ENCODE peak calls at places on chromosome 13, in six cellular contexts. K is colonic mucosa; Y is heart right ventricle; W is CD4-positive, alpha-beta T cell; X is mammary epithelial cell; Q is right cardiac atrium. O is an unnamed sample.

GRCh38 chr13:81658598-81659370 is 1317.9 kb upstream of the SPRY2 start:
- DNase-seq in Q (no peak), W (no peak), X (no peak), Y (no peak), K (no peak), O (no peak)

GRCh38 chr13:24033527-24034302 is 126.8 kb upstream of the SPATA13 start:
- DNase-seq in W (no peak), X (no peak), K (no peak), Q (no peak), Y (no peak), O (no peak)

GRCh38 chr13:100513987-100514670 is 74.5 kb downstream of the GGACT start:
- DNase-seq in Q (no peak), X (no peak), W (no peak), K (no peak), Y (no peak), O (no peak)

GRCh38 chr13:72983085-72983768 is 75.6 kb upstream of the KLF5 start:
- DNase-seq in X (peak), K (peak), Q (no peak), Y (no peak), W (no peak), O (no peak)

GRCh38 chr13:21767032-21767431 is 96.2 kb downstream of the FGF9 start:
- DNase-seq in X (no peak), Y (no peak), K (no peak), W (no peak), Q (no peak), O (no peak)

GRCh38 chr13:26618726-26619125 is 61.2 kb downstream of the WASF3 start:
- DNase-seq in W (no peak), Y (no peak), K (no peak), Q (no peak), X (no peak), O (no peak)

GRCh38 chr13:39777527-39778061 is 122.1 kb downstream of the COG6 start:
- DNase-seq in Y (no peak), W (no peak), Q (no peak), K (no peak), X (peak), O (peak)

GRCh38 chr13:73522937-73523336 is 464.1 kb downstream of the KLF5 start:
- DNase-seq in X (no peak), Q (no peak), K (no peak), W (no peak), Y (no peak), O (no peak)

GRCh38 chr13:91123456-91124127 is 223.9 kb upstream of the MIR17HG start:
- DNase-seq in Q (no peak), K (no peak), Y (no peak), X (no peak), W (no peak), O (no peak)

GRCh38 chr13:25973576-25973975 is 78.2 kb downstream of the SHISA2 start:
- DNase-seq in K (no peak), X (no peak), Q (no peak), Y (no peak), W (no peak), O (no peak)

GRCh38 chr13:93305886-93306285 is 79.3 kb downstream of the GPC6 start:
- DNase-seq in Q (no peak), K (no peak), Y (no peak), X (no peak), W (no peak), O (no peak)

GRCh38 chr13:110989331-110989730 is 74.5 kb upstream of the ANKRD10 start:
- DNase-seq in K (no peak), W (no peak), Q (no peak), Y (no peak), X (no peak), O (no peak)

GRCh38 chr13:27920677-27921420 is 1.0 kb downstream of the PDX1 start:
- DNase-seq in W (no peak), K (no peak), Y (no peak), X (peak), Q (peak), O (no peak)

GRCh38 chr13:111359237-111359915 is 38.9 kb downstream of the TEX29 start:
- DNase-seq in K (no peak), X (no peak), Q (no peak), W (no peak), Y (no peak), O (no peak)

GRCh38 chr13:80585531-80585930 is 244.6 kb upstream of the SPRY2 start:
- DNase-seq in X (no peak), Q (no peak), Y (no peak), W (no peak), K (no peak), O (no peak)

GRCh38 chr13:43269037-43269476 is 245.7 kb downstream of the DNAJC15 start:
- DNase-seq in Q (no peak), K (peak), W (no peak), X (peak), Y (no peak), O (peak)
- H3K27ac ChIP-seq in Q (no peak), K (peak), W (no peak), X (peak), Y (peak), O (peak)

GRCh38 chr13:49630580-49630979 is 2.3 kb downstream of the ARL11 start:
- DNase-seq in Y (no peak), Q (no peak), W (no peak), K (no peak), X (no peak), O (no peak)
- H3K27ac ChIP-seq in Y (no peak), Q (no peak), W (no peak), K (no peak), X (no peak), O (no peak)

DNA sequence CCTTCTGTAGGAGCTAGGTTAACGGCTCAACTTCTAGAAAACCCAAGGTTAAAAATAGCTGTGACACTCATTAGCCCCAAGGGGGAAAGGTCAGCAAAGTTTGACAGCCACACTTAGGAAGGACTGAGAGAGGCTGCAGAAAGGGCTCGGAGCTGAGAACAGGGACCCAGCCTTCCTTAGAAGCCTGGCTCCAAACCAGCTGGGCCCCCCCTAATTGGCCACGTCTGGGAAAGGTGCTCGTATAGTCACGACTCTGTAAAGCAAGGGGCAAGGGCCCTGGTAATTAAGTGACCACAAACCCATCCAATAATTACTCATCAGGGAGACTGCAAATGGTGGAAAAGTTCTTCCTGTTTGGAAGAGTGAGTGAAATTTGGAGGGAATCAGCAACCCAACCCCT is 90.5 kb downstream of the RNASEH2B start:
- DNase-seq in Y (no peak), W (no peak), X (no peak), K (no peak), Q (no peak), O (no peak)
- H3K27ac ChIP-seq in Y (no peak), W (no peak), X (no peak), K (no peak), Q (no peak), O (peak)

GRCh38 chr13:53782400-53783030 is 753.9 kb downstream of the OLFM4 start:
- DNase-seq in K (peak), Q (no peak), W (no peak), Y (no peak), X (peak), O (no peak)
- H3K27ac ChIP-seq in K (no peak), Q (no peak), W (no peak), Y (no peak), X (no peak), O (no peak)

DNA sequence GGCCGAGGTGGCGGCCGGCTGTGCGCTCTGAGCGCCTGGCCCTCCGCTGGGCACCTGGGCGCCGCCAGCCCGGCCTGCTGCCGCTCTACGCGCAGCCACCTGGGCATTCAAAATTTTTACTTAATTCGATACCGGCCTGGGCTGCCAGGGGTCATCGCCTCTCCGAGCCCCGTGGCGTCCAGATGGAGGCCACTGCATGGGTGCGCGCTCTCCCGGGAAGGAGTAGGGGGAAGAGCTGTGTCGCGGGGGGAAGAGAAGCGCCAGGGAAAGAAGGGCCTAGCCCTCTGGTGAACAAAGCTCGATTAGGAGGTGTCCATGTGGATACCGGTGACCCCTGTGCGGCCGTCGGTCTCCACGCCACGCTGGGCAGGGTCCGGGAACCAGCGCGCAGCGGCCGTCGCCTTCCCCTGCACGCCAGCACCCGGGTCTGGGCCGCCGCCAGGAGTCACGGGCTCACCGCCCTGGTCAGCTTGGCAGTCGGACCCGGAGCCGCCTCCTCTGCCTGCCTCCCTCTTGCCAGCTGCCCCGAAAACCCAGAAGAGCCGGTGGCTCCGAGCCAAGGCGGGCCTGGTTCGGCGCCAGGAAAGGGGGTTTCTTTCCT is 725 bp downstream of the BIVM start:
- DNase-seq in W (peak), Q (peak), K (no peak), Y (peak), X (peak), O (no peak)
- H3K27ac ChIP-seq in W (no peak), Q (peak), K (peak), Y (peak), X (peak), O (peak)

GRCh38 chr13:97352815-97353214 is 81.2 kb upstream of the RAP2A start:
- DNase-seq in Q (no peak), Y (no peak), W (no peak), K (no peak), X (no peak), O (no peak)
- H3K27ac ChIP-seq in Q (no peak), Y (no peak), W (no peak), K (no peak), X (no peak), O (no peak)

O was measured in epithelial cell of prostate.